ENCODE peak calls at places on chromosome 14, in six cellular contexts. B, K, Q, S, F and J are unnamed samples.

GRCh38 chr14:32027255-32027939 is 49.7 kb upstream of the ARHGAP5 start:
- DNase-seq in B (no peak), S (peak), K (no peak), Q (no peak), F (no peak), J (no peak)

GRCh38 chr14:59239030-59239429 is 50.6 kb downstream of the DAAM1 start:
- DNase-seq in F (no peak), S (no peak), K (no peak), B (no peak), Q (no peak), J (no peak)

GRCh38 chr14:101932668-101933067 is 31.7 kb upstream of the DYNC1H1 start:
- DNase-seq in F (no peak), Q (no peak), B (no peak), S (peak), K (peak), J (no peak)

GRCh38 chr14:29822430-29822709 is 105.3 kb downstream of the PRKD1 start:
- DNase-seq in F (no peak), S (no peak), B (no peak), K (no peak), Q (no peak), J (no peak)

GRCh38 chr14:36275741-36276140 is 44.7 kb downstream of the MBIP start:
- DNase-seq in Q (no peak), B (no peak), F (no peak), S (no peak), K (no peak), J (no peak)

GRCh38 chr14:89564291-89564957 is 147.4 kb upstream of the FOXN3 start:
- DNase-seq in F (no peak), S (no peak), K (no peak), Q (no peak), B (no peak), J (no peak)

GRCh38 chr14:22908601-22909000 is 10.3 kb downstream of the RBM23 start:
- DNase-seq in S (no peak), F (no peak), Q (no peak), K (no peak), B (no peak), J (no peak)

GRCh38 chr14:101813171-101813759 is 51.8 kb downstream of the PPP2R5C start:
- DNase-seq in S (no peak), F (no peak), K (no peak), B (no peak), Q (no peak), J (no peak)

GRCh38 chr14:82855912-82856381 is 1322.3 kb upstream of the SEL1L start:
- DNase-seq in S (no peak), K (no peak), Q (no peak), F (peak), B (no peak), J (no peak)

GRCh38 chr14:49982522-49982951 is 89.7 kb downstream of the ARF6 start:
- DNase-seq in K (no peak), B (no peak), F (no peak), S (no peak), Q (no peak), J (no peak)

GRCh38 chr14:50875359-50876090 is 3.7 kb downstream of the ABHD12B start:
- DNase-seq in B (no peak), K (no peak), S (peak), F (no peak), Q (no peak), J (peak)

GRCh38 chr14:85336817-85337216 is 193.1 kb upstream of the FLRT2 start:
- DNase-seq in K (no peak), F (no peak), S (no peak), Q (no peak), B (no peak), J (no peak)

GRCh38 chr14:70655110-70655826 is 13.6 kb downstream of the TTC9 start:
- DNase-seq in F (no peak), S (no peak), Q (peak), K (no peak), B (no peak), J (peak)

GRCh38 chr14:99131632-99132271 is 140.2 kb downstream of the BCL11B start:
- DNase-seq in F (no peak), K (no peak), Q (no peak), S (no peak), B (no peak), J (no peak)

GRCh38 chr14:99566009-99566389 is 38.0 kb downstream of the CCDC85C start:
- DNase-seq in Q (no peak), K (no peak), F (no peak), S (no peak), B (no peak), J (no peak)

GRCh38 chr14:64645220-64645891 is 58.9 kb upstream of the PLEKHG3 start:
- DNase-seq in F (no peak), B (peak), S (peak), Q (no peak), K (no peak), J (no peak)

GRCh38 chr14:84006643-84007137 is 1523.3 kb upstream of the FLRT2 start:
- DNase-seq in K (no peak), Q (no peak), S (no peak), B (no peak), F (no peak), J (no peak)

GRCh38 chr14:39025810-39026627 is 77.0 kb downstream of the SEC23A start:
- DNase-seq in F (no peak), K (no peak), B (no peak), Q (no peak), S (peak), J (no peak)

GRCh38 chr14:69317392-69317755 is 57.4 kb downstream of the GALNT16 start:
- DNase-seq in B (no peak), S (no peak), F (no peak), K (no peak), Q (no peak), J (no peak)

GRCh38 chr14:53927171-53927570 is 29.5 kb downstream of the BMP4 start:
- DNase-seq in S (peak), Q (no peak), B (no peak), K (no peak), F (no peak), J (no peak)

GRCh38 chr14:42222924-42223471 is 616.3 kb downstream of the LRFN5 start:
- DNase-seq in Q (no peak), B (no peak), F (no peak), K (no peak), S (no peak), J (peak)

GRCh38 chr14:60848066-60848465 is 113.5 kb downstream of the MNAT1 start:
- DNase-seq in B (no peak), F (no peak), K (no peak), Q (no peak), S (no peak), J (no peak)

GRCh38 chr14:86055512-86055911 is 525.6 kb downstream of the FLRT2 start:
- DNase-seq in S (no peak), K (no peak), F (no peak), Q (no peak), B (no peak), J (no peak)

GRCh38 chr14:101695659-101696058 is 65.8 kb upstream of the PPP2R5C start:
- DNase-seq in F (no peak), S (no peak), B (no peak), Q (no peak), K (no peak), J (no peak)

GRCh38 chr14:97177635-97178034 is 380.5 kb downstream of the VRK1 start:
- DNase-seq in K (no peak), F (no peak), B (no peak), Q (no peak), S (no peak), J (peak)

GRCh38 chr14:100028990-100029677 is 36.1 kb upstream of the EVL start:
- DNase-seq in F (no peak), S (no peak), K (no peak), B (no peak), Q (no peak), J (no peak)

GRCh38 chr14:92944976-92945375 is 22.0 kb downstream of the CHGA start:
- DNase-seq in S (no peak), F (peak), B (no peak), Q (no peak), K (no peak), J (no peak)

GRCh38 chr14:37369446-37369845 is 171.7 kb downstream of the MIPOL1 start:
- DNase-seq in S (peak), K (no peak), Q (no peak), F (no peak), B (no peak), J (no peak)

GRCh38 chr14:94111276-94112095 is 950 bp downstream of the IFI27 start:
- DNase-seq in K (no peak), F (no peak), S (no peak), B (no peak), Q (no peak), J (no peak)

GRCh38 chr14:69107407-69108003 is 45.4 kb downstream of the DCAF5 start:
- DNase-seq in B (no peak), F (peak), S (peak), Q (no peak), K (peak), J (peak)

GRCh38 chr14:90663680-90664079 is 152.6 kb downstream of the TTC7B start:
- DNase-seq in S (no peak), F (no peak), Q (no peak), K (no peak), B (no peak), J (no peak)

GRCh38 chr14:55731881-55732498 is 152.0 kb downstream of the KTN1 start:
- DNase-seq in K (peak), F (no peak), S (peak), B (no peak), Q (no peak), J (no peak)

GRCh38 chr14:51487848-51488247 is 163.9 kb upstream of the FRMD6 start:
- DNase-seq in B (no peak), K (no peak), F (no peak), S (no peak), Q (no peak), J (no peak)

GRCh38 chr14:63011609-63012008 is 33.6 kb downstream of the KCNH5 start:
- DNase-seq in S (no peak), K (no peak), Q (no peak), B (no peak), F (no peak), J (no peak)

GRCh38 chr14:103296007-103296406 is 38.0 kb upstream of the EIF5 start:
- DNase-seq in F (no peak), S (peak), Q (no peak), K (peak), B (no peak), J (no peak)
- TF ChIP-seq GABPA in F (no peak), S (no peak), Q (no peak), K (no peak), B (no peak), J (no peak)

DNA sequence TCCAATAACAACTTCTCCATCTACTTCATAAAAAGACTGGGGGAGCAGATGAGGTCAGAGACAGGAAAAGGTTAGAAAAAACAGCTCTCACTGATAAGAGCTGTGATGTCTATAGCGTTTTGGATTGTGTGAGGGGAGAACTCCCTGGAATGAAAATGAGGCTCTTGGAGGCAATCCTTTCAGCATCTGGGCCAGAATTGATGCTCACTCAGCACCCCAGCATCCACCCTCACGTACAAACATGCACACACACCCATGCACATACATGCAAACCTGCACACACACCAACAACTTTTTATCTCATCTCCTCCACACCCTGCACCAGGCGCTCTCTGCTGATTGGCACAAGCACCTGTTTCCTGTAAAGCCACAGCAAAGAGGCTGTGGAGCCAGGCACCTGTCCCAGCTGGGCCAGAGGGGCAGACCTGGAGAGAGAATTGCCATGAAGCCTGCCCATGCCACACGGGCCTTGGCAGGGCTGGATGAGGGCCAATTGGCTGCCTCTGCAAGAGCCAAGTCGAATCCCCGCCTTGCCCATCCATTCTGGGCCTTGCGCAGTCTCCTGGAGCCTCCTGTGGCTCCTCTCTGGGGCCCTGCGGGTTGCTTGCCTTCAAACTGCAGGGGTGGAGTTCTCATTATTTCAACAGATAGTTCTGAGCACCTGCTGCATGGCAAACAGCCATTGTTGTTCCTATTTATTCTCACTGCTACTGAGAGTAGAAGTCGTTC is 53.1 kb downstream of the SYNE3 start:
- DNase-seq in K (no peak), S (no peak), F (no peak), Q (no peak), B (no peak), J (no peak)
- TF ChIP-seq GABPA in K (no peak), S (no peak), F (no peak), Q (no peak), B (no peak), J (no peak)

DNA sequence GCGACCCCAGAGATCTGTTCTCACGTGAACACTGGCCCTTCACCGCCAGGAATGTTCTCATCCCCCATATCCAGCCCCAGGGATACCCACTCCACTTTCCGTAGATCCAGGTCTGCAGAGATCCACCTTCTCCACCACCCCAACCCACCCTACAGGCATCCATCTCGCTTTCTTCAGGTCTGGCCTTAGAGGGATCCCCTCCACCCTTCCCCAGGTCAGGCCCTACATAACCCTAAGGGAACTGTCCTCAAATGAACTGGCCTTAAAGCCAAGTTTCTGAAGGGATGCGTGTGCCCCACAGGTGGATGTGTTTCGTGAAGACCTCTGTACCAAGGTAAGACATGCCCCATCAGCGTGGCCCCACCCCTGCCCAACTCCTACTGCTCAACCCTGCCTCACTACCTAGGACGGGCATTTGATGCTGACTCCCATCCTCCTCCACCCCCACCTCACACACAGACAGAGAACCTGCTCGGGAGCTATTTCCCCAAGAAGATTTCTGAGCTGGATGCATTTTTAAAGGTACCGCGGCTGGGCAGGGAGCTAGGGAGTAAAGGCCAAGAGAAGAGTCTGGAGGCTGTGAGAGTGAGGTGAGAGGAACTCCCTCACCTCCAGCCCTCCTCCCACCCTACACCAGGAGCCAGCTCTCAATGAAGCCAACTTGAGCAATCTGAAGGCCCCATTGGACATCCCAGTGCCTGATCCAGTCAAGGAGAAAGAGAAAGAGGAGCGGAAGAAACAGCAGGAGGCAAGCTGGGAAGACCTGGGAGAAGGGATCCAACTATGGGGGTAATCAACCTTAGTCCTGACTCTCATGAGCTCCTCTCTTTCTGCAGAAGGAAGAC is 912 bp downstream of the PSME1 start:
- DNase-seq in Q (no peak), K (no peak), F (no peak), S (no peak), B (no peak), J (no peak)
- TF ChIP-seq GABPA in Q (no peak), K (no peak), F (no peak), S (no peak), B (no peak), J (no peak)

DNA sequence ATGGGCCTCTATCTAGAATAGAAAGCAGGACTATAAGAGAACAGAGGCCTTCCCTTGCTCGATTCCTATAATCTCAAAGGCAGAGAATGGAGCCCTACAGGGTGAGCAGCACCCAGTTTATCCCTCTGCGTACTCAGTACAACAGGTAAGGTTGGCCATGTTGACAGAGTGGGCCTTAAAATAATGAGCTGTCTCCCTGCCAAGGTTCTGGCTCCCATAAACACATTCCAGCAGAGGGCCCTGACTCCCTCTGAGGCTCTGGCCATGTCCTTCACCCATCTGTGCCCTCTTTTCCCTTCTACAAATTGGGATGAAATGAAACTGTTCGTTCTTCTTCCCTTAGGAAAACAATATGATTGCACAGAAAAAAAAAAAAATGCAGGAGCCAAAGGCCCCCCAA is 16.9 kb upstream of the PNMA1 start:
- DNase-seq in Q (no peak), S (no peak), F (no peak), K (no peak), B (no peak), J (no peak)
- TF ChIP-seq GABPA in Q (no peak), S (no peak), F (no peak), K (no peak), B (no peak), J (no peak)

GRCh38 chr14:80587096-80587724 is 354.3 kb downstream of the CEP128 start:
- DNase-seq in K (no peak), B (no peak), Q (no peak), S (peak), F (no peak), J (peak)
- TF ChIP-seq GABPA in K (no peak), B (no peak), Q (no peak), S (no peak), F (no peak), J (peak)

GRCh38 chr14:68089146-68089715 is 269.7 kb downstream of the RAD51B start:
- DNase-seq in Q (no peak), B (no peak), K (no peak), S (no peak), F (no peak), J (no peak)
- TF ChIP-seq GABPA in Q (no peak), B (no peak), K (no peak), S (no peak), F (no peak), J (no peak)

DNA sequence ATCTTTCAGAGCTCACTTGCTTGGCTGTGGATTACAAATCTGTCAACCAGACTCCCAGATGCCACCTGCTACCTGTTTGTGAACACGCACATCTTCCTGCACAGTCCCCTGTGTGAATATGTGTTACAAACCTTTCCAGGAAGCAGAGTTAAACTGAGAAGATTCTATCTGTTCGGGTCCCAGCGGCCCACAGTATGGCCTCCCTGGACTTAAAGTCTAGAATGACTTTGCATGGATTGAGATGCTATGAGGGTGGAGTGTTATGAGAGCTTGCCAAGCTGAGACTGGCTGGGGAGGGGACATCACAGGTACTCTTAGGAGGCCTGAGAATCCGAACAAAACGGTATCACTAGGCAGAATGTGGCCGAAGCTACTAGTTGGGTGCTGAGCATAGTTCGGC is 29.5 kb upstream of the LTBP2 start:
- DNase-seq in B (no peak), F (no peak), S (no peak), K (no peak), Q (no peak), J (no peak)
- TF ChIP-seq GABPA in B (no peak), F (no peak), S (no peak), K (no peak), Q (no peak), J (no peak)